ENCODE peak calls at places on chromosomes 7 and 10, in six cellular contexts. F, S, O, N, L and M are unnamed samples.

GRCh38 chr7:117127585-117128168 is 174.4 kb downstream of the ST7 start:
- DNase-seq in O (peak), F (peak), L (peak), N (peak), S (no peak), M (peak)

GRCh38 chr10:86585037-86585725 is 63.6 kb upstream of the WAPL start:
- DNase-seq in O (peak), L (peak), N (no peak), S (peak), F (peak), M (peak)

GRCh38 chr7:2657920-2658671 is 26.3 kb downstream of the TTYH3 start:
- DNase-seq in S (no peak), L (no peak), N (no peak), O (no peak), F (no peak), M (no peak)

GRCh38 chr10:48221814-48222213 is 52.7 kb downstream of the FRMPD2 start:
- DNase-seq in F (no peak), L (no peak), O (no peak), N (no peak), S (no peak), M (no peak)

GRCh38 chr10:3347413-3348147 is 175.0 kb upstream of the PITRM1 start:
- DNase-seq in L (no peak), N (no peak), S (peak), O (no peak), F (no peak), M (no peak)

GRCh38 chr7:127976056-127976455 is 55.2 kb downstream of the LRRC4 start:
- DNase-seq in F (peak), N (no peak), O (no peak), S (no peak), L (no peak), M (peak)

GRCh38 chr7:114375914-114376313 is 38.7 kb upstream of the FOXP2 start:
- DNase-seq in L (no peak), N (no peak), O (no peak), F (no peak), S (no peak), M (no peak)

GRCh38 chr7:7791523-7791922 is 73.1 kb upstream of the RPA3 start:
- DNase-seq in O (no peak), S (no peak), N (no peak), F (no peak), L (no peak), M (no peak)

GRCh38 chr10:6647811-6648526 is 67.9 kb upstream of the PRKCQ start:
- DNase-seq in N (no peak), S (no peak), F (peak), L (peak), O (no peak), M (peak)

GRCh38 chr7:152382244-152382643 is 53.6 kb downstream of the KMT2C start:
- DNase-seq in S (no peak), O (no peak), N (no peak), F (no peak), L (no peak), M (no peak)

GRCh38 chr10:50503661-50504320 is 120.0 kb downstream of the SGMS1 start:
- DNase-seq in L (no peak), S (no peak), F (no peak), O (no peak), N (no peak), M (no peak)

GRCh38 chr10:66783296-66783695 is 142.5 kb upstream of the LRRTM3 start:
- DNase-seq in F (no peak), O (no peak), L (no peak), S (no peak), N (no peak), M (no peak)

GRCh38 chr7:25408861-25409260 is 180.6 kb upstream of the NPVF start:
- DNase-seq in N (no peak), S (no peak), L (no peak), F (no peak), O (no peak), M (no peak)

GRCh38 chr7:25407053-25407452 is 178.8 kb upstream of the NPVF start:
- DNase-seq in O (no peak), S (no peak), N (no peak), L (no peak), F (no peak), M (no peak)

GRCh38 chr7:25405736-25406135 is 177.4 kb upstream of the NPVF start:
- DNase-seq in F (no peak), S (no peak), L (no peak), N (no peak), O (peak), M (no peak)

GRCh38 chr7:25407932-25408480 is 179.7 kb upstream of the NPVF start:
- DNase-seq in L (no peak), O (no peak), N (no peak), S (no peak), F (no peak), M (no peak)

GRCh38 chr7:25409897-25410635 is 181.8 kb upstream of the NPVF start:
- DNase-seq in S (no peak), F (no peak), N (no peak), O (no peak), L (no peak), M (no peak)
- TF ChIP-seq POLR2AphosphoS5 in S (no peak), F (no peak), N (no peak), O (no peak), L (no peak), M (no peak)

DNA sequence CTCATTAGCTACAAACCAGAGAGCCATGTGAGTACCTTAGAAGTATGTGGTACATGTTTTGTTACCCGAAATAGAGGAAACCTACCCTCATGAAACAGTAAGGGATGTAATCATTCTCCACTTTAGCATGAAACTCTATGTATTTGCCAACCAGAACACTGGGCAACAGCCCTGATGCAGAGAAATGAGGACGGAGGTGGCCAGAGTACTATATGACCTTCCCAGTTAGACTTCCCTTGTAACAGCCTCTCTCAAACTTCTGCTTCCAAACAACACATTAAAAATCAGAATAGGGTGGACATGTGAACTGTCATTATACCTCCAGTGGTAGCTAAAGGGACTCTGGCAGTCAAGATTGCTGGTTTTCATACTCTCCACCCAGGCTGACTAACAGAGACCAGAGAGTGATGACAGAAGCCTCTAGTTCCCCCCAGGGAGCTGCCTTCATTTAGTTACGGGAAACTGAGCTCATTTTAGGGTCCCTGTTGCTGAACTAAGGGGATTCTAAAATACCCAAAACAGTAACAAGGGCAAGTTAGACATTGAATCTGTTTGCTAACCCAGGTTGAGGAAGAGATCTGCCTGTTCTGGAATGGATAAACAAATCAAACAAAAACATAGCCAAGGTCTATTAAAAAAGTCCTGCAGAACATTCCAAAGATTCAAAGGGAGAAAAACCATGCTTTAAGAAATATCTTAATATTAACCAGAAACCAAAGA is 83.1 kb downstream of the VPS41 start:
- DNase-seq in F (no peak), N (no peak), S (no peak), L (no peak), O (no peak), M (no peak)
- H3K27ac ChIP-seq in F (peak), N (no peak), S (no peak), L (no peak), O (peak), M (no peak)

GRCh38 chr10:30491832-30492530 is 58.0 kb downstream of the MAP3K8 start:
- DNase-seq in N (no peak), S (no peak), F (no peak), O (no peak), L (no peak), M (no peak)

GRCh38 chr10:30495687-30496086 is 61.7 kb downstream of the MAP3K8 start:
- DNase-seq in L (no peak), N (no peak), F (no peak), S (no peak), O (no peak), M (no peak)

GRCh38 chr10:30494558-30494957 is 60.6 kb downstream of the MAP3K8 start:
- DNase-seq in O (no peak), F (no peak), L (no peak), S (no peak), N (no peak), M (no peak)

GRCh38 chr10:30491204-30491603 is 57.2 kb downstream of the MAP3K8 start:
- DNase-seq in O (no peak), L (no peak), F (no peak), S (no peak), N (no peak), M (no peak)

DNA sequence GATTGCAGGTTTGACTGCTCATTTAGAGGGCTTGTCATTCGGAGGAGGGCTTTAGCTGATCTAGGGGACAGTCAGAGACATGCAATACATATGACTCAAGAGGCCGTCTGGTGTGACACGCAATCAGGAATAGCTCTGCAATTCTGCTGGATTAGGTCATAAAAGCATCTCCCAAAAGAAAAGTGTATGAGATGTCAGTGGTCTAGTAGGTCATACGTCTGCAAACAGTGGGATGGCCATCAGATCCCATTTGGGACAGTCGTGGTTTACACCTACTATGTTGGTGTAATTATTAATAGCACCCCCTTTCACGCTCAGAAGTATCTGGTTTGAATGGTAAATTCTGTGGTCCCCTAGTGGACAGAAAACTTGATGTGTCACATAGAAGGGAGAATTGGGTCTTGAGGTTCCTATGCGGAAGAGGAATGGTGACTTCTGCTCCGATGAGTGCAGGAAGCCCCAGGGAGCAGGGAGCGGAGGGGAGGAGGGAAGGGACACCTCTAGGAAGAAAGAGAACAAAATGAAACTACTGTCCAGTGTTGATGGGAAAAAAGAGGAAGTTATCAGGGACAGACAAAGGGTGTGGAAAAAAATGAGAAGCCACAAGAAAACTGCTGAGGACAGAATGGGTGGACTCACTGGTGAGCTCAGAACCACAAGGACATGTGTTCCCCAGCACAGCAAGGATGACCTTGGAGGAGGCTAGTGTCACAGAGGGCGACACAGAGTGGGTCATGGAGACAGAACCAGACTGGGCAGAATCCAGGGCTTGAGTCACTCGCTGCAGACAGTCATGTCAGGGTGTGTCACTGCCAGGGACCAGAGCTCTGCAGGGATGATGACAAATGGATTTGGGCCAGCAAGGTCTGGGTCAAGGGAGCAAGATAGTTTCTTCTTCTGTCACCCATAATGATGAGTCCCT is 59.9 kb downstream of the MAP3K8 start:
- DNase-seq in S (no peak), N (no peak), F (no peak), O (no peak), L (no peak), M (no peak)
- TF ChIP-seq POLR2AphosphoS5 in S (no peak), N (no peak), F (no peak), O (no peak), L (no peak), M (peak)

GRCh38 chr7:51175992-51176388 is 140.6 kb downstream of the COBL start:
- DNase-seq in F (no peak), S (no peak), L (no peak), N (no peak), O (no peak), M (no peak)
- H3K27ac ChIP-seq in F (no peak), S (no peak), L (no peak), N (no peak), O (peak), M (no peak)